ENCODE peak calls at places on chromosomes 4 and X, in nine cellular contexts. D is activated CD4-positive, alpha-beta T cell treated with anti-CD3 and anti-CD28 coated beads, Interleukin-2, amount 10 ng/mL, durations not matched to agents 7 days and 5 days; B is foreskin melanocyte; F is stimulated activated CD8-positive, alpha-beta memory T cell treated with anti-CD3 and anti-CD28 coated beads, Interleukin-4, amount 100 ng/mL, for 4 hours; M is mesenchymal stem cell; L is occipital lobe; K is osteocyte; J is HS-5; P is heart right ventricle. V is an unnamed sample.

GRCh38 chrX:110944323-110944761 is 148.7 kb upstream of the CHRDL1 start:
- DNase-seq in D (no peak), F (no peak), K (no peak), J (no peak), P (no peak), B (no peak), M (no peak), L (no peak), V (no peak)

GRCh38 chr4:43133566-43133965 is 241.1 kb downstream of the GRXCR1 start:
- DNase-seq in B (no peak), L (no peak), M (no peak), D (no peak), F (no peak), P (no peak), K (no peak), J (peak), V (no peak)

GRCh38 chrX:7283741-7284140 is 135.8 kb upstream of the PUDP start:
- DNase-seq in L (no peak), P (no peak), F (no peak), M (no peak), B (no peak), J (no peak), D (no peak), K (no peak), V (no peak)

GRCh38 chr4:82402196-82402775 is 28.0 kb downstream of the HNRNPDL start:
- DNase-seq in M (no peak), J (no peak), L (no peak), B (no peak), D (no peak), K (no peak), F (no peak), P (no peak), V (no peak)

GRCh38 chr4:74117024-74117534 is 18.1 kb upstream of the CXCL2 start:
- DNase-seq in K (no peak), J (no peak), D (no peak), M (peak), P (no peak), B (peak), L (peak), F (no peak), V (peak)

GRCh38 chr4:2042207-2042946 is 16.8 kb upstream of the NAT8L start:
- DNase-seq in P (no peak), J (no peak), K (no peak), M (peak), D (peak), L (no peak), F (no peak), B (no peak), V (peak)

GRCh38 chr4:8939887-8940742 is 68.5 kb upstream of the HMX1 start:
- DNase-seq in D (no peak), L (no peak), J (no peak), P (no peak), M (no peak), K (peak), F (no peak), B (no peak), V (no peak)

GRCh38 chrX:6384921-6385320 is 150.0 kb downstream of the VCX3A start:
- DNase-seq in K (no peak), P (no peak), L (no peak), M (no peak), F (no peak), B (no peak), J (no peak), D (no peak), V (no peak)

GRCh38 chr4:32042486-32042885 is 1322.3 kb downstream of the PCDH7 start:
- DNase-seq in P (no peak), B (no peak), M (no peak), K (no peak), F (no peak), D (no peak), J (no peak), L (no peak), V (no peak)

GRCh38 chr4:1499465-1499864 is 93.2 kb upstream of the NKX1-1 start:
- DNase-seq in K (no peak), F (no peak), P (no peak), M (no peak), L (no peak), B (no peak), J (no peak), D (no peak), V (no peak)

GRCh38 chrX:41730101-41730500 is 6.1 kb downstream of the GPR82 start:
- DNase-seq in P (no peak), D (no peak), J (no peak), L (no peak), B (no peak), K (no peak), M (peak), F (no peak), V (peak)

GRCh38 chrX:129842510-129843208 is 1.0 kb downstream of the ZDHHC9 start:
- DNase-seq in M (peak), D (no peak), B (no peak), K (no peak), J (no peak), P (peak), L (no peak), F (no peak), V (peak)

GRCh38 chr4:185554243-185555126 is 19.2 kb upstream of the PDLIM3 start:
- DNase-seq in F (no peak), D (no peak), B (no peak), M (no peak), L (no peak), P (no peak), J (no peak), K (no peak), V (no peak)

V was measured in fibroblast of villous mesenchyme.